ENCODE peak calls at places on chromosomes 4 and X, in eight cellular contexts. Z, W, U, D, V, P, Y and E are unnamed samples.
A peak's percentile ranks its signal among the peaks of the same experiment; 100 is the strongest.

GRCh38 chrX:31213941-31214340 is 142.1 kb upstream of the FTHL17 start:
- DNase-seq in Z (no peak), W (no peak), U (peak; percentile 19), D (no peak), V (no peak), P (no peak), Y (peak; percentile 10), E (no peak)

GRCh38 chrX:130772313-130773140 is 130.5 kb downstream of the ENOX2 start:
- DNase-seq in Z (no peak), W (no peak), U (peak; percentile 73), D (no peak), V (no peak), P (peak; percentile 0), Y (no peak), E (no peak)

GRCh38 chr4:109414938-109415337 is 18.7 kb upstream of the SEC24B start:
- DNase-seq in Z (no peak), W (no peak), U (peak; percentile 54), D (no peak), V (no peak), P (no peak), Y (no peak), E (no peak)

GRCh38 chrX:39875834-39876625 is 221.7 kb downstream of the BCOR start:
- DNase-seq in Z (no peak), W (no peak), U (no peak), D (no peak), V (no peak), P (no peak), Y (no peak), E (no peak)

GRCh38 chrX:2960861-2961515 is 31.8 kb upstream of the ARSD start:
- DNase-seq in Z (no peak), W (no peak), U (no peak), D (no peak), V (no peak), P (no peak), Y (no peak), E (no peak)

GRCh38 chrX:139094671-139095592 is 383.4 kb upstream of the FGF13 start:
- DNase-seq in Z (no peak), W (no peak), U (no peak), D (no peak), V (no peak), P (no peak), Y (no peak), E (no peak)

GRCh38 chrX:22376369-22376768 is 103.7 kb downstream of the CBLL2 start:
- DNase-seq in Z (no peak), W (no peak), U (no peak), D (no peak), V (no peak), P (no peak), Y (no peak), E (no peak)

GRCh38 chr4:185865901-185866328 is 53.9 kb upstream of the SORBS2 start:
- DNase-seq in Z (peak; percentile 22), W (no peak), U (peak; percentile 44), D (peak; percentile 39), V (no peak), P (no peak), Y (no peak), E (no peak)

GRCh38 chr4:100641326-100641725 is 123.5 kb upstream of the EMCN start:
- DNase-seq in Z (no peak), W (no peak), U (no peak), D (no peak), V (no peak), P (no peak), Y (no peak), E (no peak)

GRCh38 chr4:118888666-118889312 is at the start of gene SYNPO2:
- DNase-seq in Z (peak; percentile 72), W (peak; percentile 57), U (peak; percentile 87), D (peak; percentile 71), V (peak; percentile 85), P (no peak), Y (no peak), E (peak; percentile 66)

GRCh38 chr4:6028168-6028567 is 9.9 kb upstream of the C4orf50 start:
- DNase-seq in Z (no peak), W (no peak), U (no peak), D (no peak), V (no peak), P (no peak), Y (no peak), E (no peak)

GRCh38 chr4:150782921-150783320 is 201.0 kb downstream of the MAB21L2 start:
- DNase-seq in Z (no peak), W (no peak), U (peak; percentile 4), D (no peak), V (no peak), P (no peak), Y (no peak), E (no peak)

GRCh38 chr4:184250795-184251679 is 33.4 kb upstream of the ENPP6 start:
- DNase-seq in Z (no peak), W (peak; percentile 34), U (peak; percentile 60), D (peak; percentile 43), V (no peak), P (peak; percentile 71), Y (peak; percentile 62), E (no peak)

GRCh38 chr4:175066923-175067627 is 148.9 kb downstream of the ADAM29 start:
- DNase-seq in Z (no peak), W (no peak), U (no peak), D (no peak), V (no peak), P (no peak), Y (no peak), E (no peak)

GRCh38 chrX:115183980-115184379 is 5.2 kb upstream of the RBMXL3 start:
- DNase-seq in Z (no peak), W (no peak), U (peak; percentile 79), D (no peak), V (no peak), P (no peak), Y (no peak), E (no peak)

GRCh38 chrX:119238557-119238956 is 2.5 kb downstream of the PGRMC1 start:
- DNase-seq in Z (no peak), W (no peak), U (peak; percentile 39), D (no peak), V (no peak), P (no peak), Y (peak; percentile 5), E (no peak)

GRCh38 chrX:5632061-5632614 is 596.5 kb downstream of the NLGN4X start:
- DNase-seq in Z (no peak), W (no peak), U (no peak), D (no peak), V (no peak), P (no peak), Y (no peak), E (no peak)

GRCh38 chr4:81040175-81040659 is 9.7 kb downstream of the BMP3 start:
- DNase-seq in Z (no peak), W (no peak), U (peak; percentile 35), D (peak; percentile 27), V (no peak), P (no peak), Y (peak; percentile 9), E (no peak)

GRCh38 chrX:131910565-131910964 is 112.5 kb upstream of the STK26 start:
- DNase-seq in Z (no peak), W (no peak), U (no peak), D (no peak), V (no peak), P (no peak), Y (no peak), E (no peak)

GRCh38 chr4:3708103-3708510 is 58.1 kb upstream of the ADRA2C start:
- DNase-seq in Z (no peak), W (no peak), U (no peak), D (no peak), V (peak; percentile 56), P (no peak), Y (no peak), E (peak; percentile 16)

GRCh38 chrX:125205918-125206665 is 113.6 kb upstream of the TEX13C start:
- DNase-seq in Z (no peak), W (no peak), U (no peak), D (no peak), V (peak; percentile 59), P (no peak), Y (no peak), E (no peak)

GRCh38 chr4:70838400-70838971 is 1.2 kb downstream of the GRSF1 start:
- DNase-seq in Z (no peak), W (no peak), U (peak; percentile 10), D (no peak), V (no peak), P (no peak), Y (no peak), E (no peak)

GRCh38 chr4:110617095-110617494 is 5.8 kb downstream of the PITX2 start:
- DNase-seq in Z (no peak), W (no peak), U (no peak), D (no peak), V (no peak), P (no peak), Y (no peak), E (no peak)

GRCh38 chrX:626745-627509 is 3.7 kb upstream of the SHOX start:
- DNase-seq in Z (no peak), W (no peak), U (no peak), D (no peak), V (no peak), P (no peak), Y (no peak), E (no peak)

GRCh38 chrX:36344301-36344700 is 424.8 kb downstream of the CFAP47 start:
- DNase-seq in Z (no peak), W (no peak), U (no peak), D (no peak), V (no peak), P (no peak), Y (no peak), E (no peak)

GRCh38 chrX:36348509-36348908 is 429.0 kb downstream of the CFAP47 start:
- DNase-seq in Z (no peak), W (no peak), U (no peak), D (no peak), V (no peak), P (no peak), Y (no peak), E (no peak)
- H3K4me1 ChIP-seq in Z (no peaks in the 10 kb centered on the region), W (no peaks in the 10 kb centered on the region), U (no peaks in the 10 kb centered on the region), D (no peaks in the 10 kb centered on the region), V (no peaks in the 10 kb centered on the region), P (no peaks in the 10 kb centered on the region), Y (no peaks in the 10 kb centered on the region), E (no peaks in the 10 kb centered on the region)

GRCh38 chr4:10092481-10093272 is 23.9 kb downstream of the WDR1 start:
- DNase-seq in Z (no peak), W (no peak), U (no peak), D (no peak), V (no peak), P (no peak), Y (no peak), E (peak; percentile 47)
- H3K4me1 ChIP-seq in Z (peaks cover 71% of the 10 kb centered on the region), W (peaks cover 28% of the 10 kb centered on the region), U (peaks cover 47% of the 10 kb centered on the region), D (peaks cover 21% of the 10 kb centered on the region), V (peaks cover 79% of the 10 kb centered on the region), P (peaks cover 22% of the 10 kb centered on the region), Y (peaks cover 24% of the 10 kb centered on the region), E (peaks cover 61% of the 10 kb centered on the region)

DNA sequence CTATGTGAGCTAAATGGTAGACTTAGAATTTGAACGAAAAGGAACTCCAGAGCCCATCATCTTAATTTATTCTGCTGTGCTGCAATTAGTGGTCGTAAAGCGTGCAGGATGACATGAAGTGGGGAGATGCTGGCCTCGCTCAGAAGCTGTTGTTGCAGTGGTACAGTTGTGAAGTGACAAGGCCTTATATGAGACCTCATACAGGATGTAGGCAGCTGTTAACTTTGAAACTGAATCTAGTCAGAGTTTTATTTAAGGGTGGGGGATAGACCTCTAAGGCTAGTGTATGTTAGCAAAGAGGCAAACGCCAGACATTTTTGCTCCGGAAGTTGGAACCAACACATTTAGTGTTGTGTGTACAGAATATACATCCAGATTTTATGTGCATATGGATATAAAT is 13.5 kb downstream of the KLF3 start:
- DNase-seq in Z (no peak), W (no peak), U (no peak), D (no peak), V (no peak), P (no peak), Y (no peak), E (no peak)
- H3K4me1 ChIP-seq in Z (peaks cover 66% of the 10 kb centered on the region), W (peaks cover 36% of the 10 kb centered on the region), U (peaks cover 34% of the 10 kb centered on the region), D (peaks cover 52% of the 10 kb centered on the region), V (peaks cover 85% of the 10 kb centered on the region), P (peaks cover 53% of the 10 kb centered on the region), Y (peaks cover 20% of the 10 kb centered on the region), E (peaks cover 62% of the 10 kb centered on the region)

GRCh38 chr4:833731-834367 is 7.9 kb upstream of the CPLX1 start:
- DNase-seq in Z (no peak), W (no peak), U (no peak), D (no peak), V (no peak), P (no peak), Y (no peak), E (no peak)
- H3K4me1 ChIP-seq in Z (no peaks in the 10 kb centered on the region), W (no peaks in the 10 kb centered on the region), U (no peaks in the 10 kb centered on the region), D (no peaks in the 10 kb centered on the region), V (no peaks in the 10 kb centered on the region), P (peaks cover 24% of the 10 kb centered on the region), Y (peaks cover 44% of the 10 kb centered on the region), E (no peaks in the 10 kb centered on the region)